ENCODE peak calls at places on chromosomes 12 and 14, in seven cellular contexts. B, U, Y, S, G, O and A are unnamed samples.

GRCh38 chr14:104436741-104437701 is 142.5 kb upstream of the C14orf180 start:
- DNase-seq in B (no peak), U (peak), Y (no peak), S (peak), G (no peak), O (no peak), A (no peak)

GRCh38 chr14:23450376-23450775 is 14.9 kb upstream of the MYH7 start:
- DNase-seq in B (no peak), U (no peak), Y (no peak), S (no peak), G (no peak), O (no peak), A (no peak)

GRCh38 chr12:69070319-69071090 is 137.5 kb upstream of the CPM start:
- DNase-seq in B (peak), U (no peak), Y (peak), S (peak), G (peak), O (peak), A (peak)

GRCh38 chr12:12720637-12721250 is 3.6 kb downstream of the CDKN1B start:
- DNase-seq in B (peak), U (no peak), Y (no peak), S (no peak), G (peak), O (no peak), A (no peak)

GRCh38 chr12:124391340-124392261 is 96.7 kb downstream of the RFLNA start:
- DNase-seq in B (peak), U (peak), Y (no peak), S (peak), G (peak), O (peak), A (no peak)

GRCh38 chr12:122460061-122460460 is 37.6 kb upstream of the CLIP1 start:
- DNase-seq in B (no peak), U (no peak), Y (no peak), S (no peak), G (no peak), O (no peak), A (no peak)

GRCh38 chr14:68199465-68200145 is 380.0 kb downstream of the RAD51B start:
- DNase-seq in B (no peak), U (no peak), Y (peak), S (no peak), G (peak), O (no peak), A (peak)

GRCh38 chr12:13211191-13211858 is 14.8 kb downstream of the EMP1 start:
- DNase-seq in B (peak), U (no peak), Y (no peak), S (no peak), G (no peak), O (no peak), A (no peak)

GRCh38 chr12:3313655-3314305 is 177.2 kb upstream of the PRMT8 start:
- DNase-seq in B (peak), U (no peak), Y (peak), S (peak), G (peak), O (peak), A (peak)

GRCh38 chr12:79083181-79083580 is 218.6 kb downstream of the SYT1 start:
- DNase-seq in B (peak), U (no peak), Y (no peak), S (no peak), G (peak), O (no peak), A (no peak)

GRCh38 chr12:20549115-20549719 is 145.9 kb upstream of the SLCO1C1 start:
- DNase-seq in B (peak), U (no peak), Y (no peak), S (no peak), G (peak), O (peak), A (peak)

GRCh38 chr12:71160585-71160984 is 2.8 kb upstream of the TSPAN8 start:
- DNase-seq in B (no peak), U (no peak), Y (no peak), S (no peak), G (peak), O (peak), A (no peak)

GRCh38 chr12:96578526-96579125 is 89.2 kb downstream of the CFAP54 start:
- DNase-seq in B (peak), U (no peak), Y (peak), S (peak), G (peak), O (peak), A (peak)

GRCh38 chr14:64604854-64605253 is 55.1 kb downstream of the PPP1R36 start:
- DNase-seq in B (no peak), U (no peak), Y (no peak), S (no peak), G (no peak), O (no peak), A (no peak)

GRCh38 chr14:76729953-76730505 is 31.2 kb upstream of the VASH1 start:
- DNase-seq in B (no peak), U (no peak), Y (no peak), S (no peak), G (peak), O (no peak), A (no peak)

GRCh38 chr12:123160801-123161487 is 10.1 kb upstream of the PITPNM2 start:
- DNase-seq in B (no peak), U (no peak), Y (no peak), S (no peak), G (no peak), O (no peak), A (no peak)